ENCODE peak calls at places on chromosomes 13 and 19, in nine cellular contexts. M is adrenal gland, R is lower lobe of right lung, X is IMR-90, J is fibroblast of lung, H is ovary, D is uterus, V is thoracic aorta, P is thyroid gland. W is an unnamed sample. For H3K4me1, the result is how much of the 10 kb centered on the place peaks cover.

GRCh38 chr13:101639711-101640110 is 187.2 kb downstream of the ITGBL1 start:
- DNase-seq in M (no peak), R (no peak), X (no peak), J (no peak), H (no peak), D (no peak), V (no peak), P (no peak), W (no peak)

GRCh38 chr13:35927554-35927953 is 203.6 kb downstream of the DCLK1 start:
- DNase-seq in M (peak), R (no peak), X (peak), J (peak), H (no peak), D (peak), V (peak), P (no peak), W (no peak)

GRCh38 chr13:105806335-105806920 is 729.0 kb downstream of the EFNB2 start:
- DNase-seq in M (no peak), R (no peak), X (no peak), J (peak), H (no peak), D (no peak), V (no peak), P (no peak), W (no peak)

GRCh38 chr19:51830263-51830662 is 35.3 kb downstream of the FPR3 start:
- DNase-seq in M (no peak), R (no peak), X (no peak), J (no peak), H (no peak), D (no peak), V (no peak), P (no peak), W (no peak)

GRCh38 chr19:33054623-33055022 is 10.1 kb downstream of the RHPN2 start:
- DNase-seq in M (peak), R (peak), X (no peak), J (no peak), H (no peak), D (no peak), V (no peak), P (no peak), W (no peak)

GRCh38 chr13:68714292-68714691 is 1393.3 kb upstream of the ATXN8OS start:
- DNase-seq in M (no peak), R (no peak), X (no peak), J (no peak), H (no peak), D (no peak), V (no peak), P (no peak), W (no peak)

GRCh38 chr19:58328999-58329398 is 2.2 kb downstream of the ZSCAN22 start:
- DNase-seq in M (no peak), R (no peak), X (no peak), J (no peak), H (no peak), D (no peak), V (no peak), P (no peak), W (no peak)

GRCh38 chr13:22517544-22517943 is 663.2 kb upstream of the SGCG start:
- DNase-seq in M (no peak), R (no peak), X (no peak), J (peak), H (no peak), D (no peak), V (no peak), P (no peak), W (no peak)

GRCh38 chr13:40181203-40181845 is 485.1 kb downstream of the FOXO1 start:
- DNase-seq in M (no peak), R (no peak), X (peak), J (peak), H (no peak), D (no peak), V (no peak), P (no peak), W (no peak)

GRCh38 chr19:39139305-39140194 is 14.0 kb downstream of the PAK4 start:
- DNase-seq in M (no peak), R (no peak), X (no peak), J (no peak), H (no peak), D (no peak), V (no peak), P (no peak), W (no peak)

GRCh38 chr19:29256516-29256915 is 43.6 kb upstream of the UQCRFS1 start:
- DNase-seq in M (no peak), R (no peak), X (no peak), J (no peak), H (no peak), D (no peak), V (no peak), P (no peak), W (no peak)

GRCh38 chr13:29472317-29472961 is 123.0 kb downstream of the SLC7A1 start:
- DNase-seq in M (peak), R (no peak), X (peak), J (peak), H (no peak), D (no peak), V (no peak), P (peak), W (peak)

GRCh38 chr19:51140441-51140840 is 1.7 kb upstream of the SIGLEC7 start:
- DNase-seq in M (no peak), R (no peak), X (no peak), J (no peak), H (no peak), D (no peak), V (no peak), P (no peak), W (no peak)

GRCh38 chr13:39317284-39317683 is 279.0 kb downstream of the NHLRC3 start:
- DNase-seq in M (peak), R (no peak), X (peak), J (peak), H (peak), D (peak), V (no peak), P (peak), W (no peak)

GRCh38 chr19:39413269-39413902 is 917 bp downstream of the PLEKHG2 start:
- DNase-seq in M (peak), R (peak), X (peak), J (peak), H (peak), D (peak), V (no peak), P (peak), W (peak)

GRCh38 chr13:113917523-113918371 is 53.9 kb upstream of the GAS6 start:
- DNase-seq in M (peak), R (no peak), X (no peak), J (no peak), H (no peak), D (peak), V (no peak), P (no peak), W (no peak)

DNA sequence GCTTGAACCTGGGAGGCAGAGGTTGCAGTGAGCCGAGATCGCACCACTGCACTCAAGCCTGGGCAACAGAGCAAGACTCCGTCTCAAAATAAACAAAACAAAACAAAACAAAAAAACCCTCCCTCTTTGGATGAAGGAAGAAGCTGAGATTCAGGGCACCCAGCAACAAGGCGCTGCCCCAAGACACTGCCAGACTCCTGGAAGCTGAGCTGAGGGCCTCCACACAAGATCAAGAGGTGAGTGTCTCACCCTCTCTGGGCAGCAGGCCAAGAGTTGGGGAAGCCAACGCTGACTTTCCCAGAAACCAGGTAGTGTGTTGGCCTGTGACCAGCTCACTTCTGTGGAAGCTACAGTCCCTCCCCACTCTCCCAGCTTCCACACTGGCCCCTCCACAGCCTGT is 3.7 kb upstream of the TYROBP start:
- DNase-seq in M (no peak), R (peak), X (peak), J (no peak), H (no peak), D (no peak), V (no peak), P (peak), W (no peak)
- H3K27ac ChIP-seq in M (no peak), R (no peak), X (no peak), J (no peak), H (no peak), D (no peak), V (no peak), P (no peak), W (no peak)

GRCh38 chr19:48117515-48118330 is 7.1 kb upstream of the PLA2G4C start:
- DNase-seq in M (no peak), R (no peak), X (no peak), J (no peak), H (no peak), D (no peak), V (no peak), P (no peak), W (no peak)
- TF ChIP-seq CTCF in M (no peak), R (no peak), X (no peak), J (no peak), H (no peak), D (no peak), V (no peak), P (no peak), W (no peak)

GRCh38 chr19:3365447-3366103 is 808 bp upstream of the NFIC start:
- DNase-seq in M (peak), R (peak), X (peak), J (no peak), H (peak), D (peak), V (no peak), P (peak), W (peak)
- H3K4me1 ChIP-seq in M (under half), R (half or more), X (under half), J (under half), H (under half), D (under half), V (under half), P (half or more), W (under half)

GRCh38 chr19:5651361-5651760 is 28.5 kb downstream of the SAFB start:
- DNase-seq in M (no peak), R (peak), X (no peak), J (no peak), H (no peak), D (no peak), V (no peak), P (no peak), W (no peak)
- H3K27ac ChIP-seq in M (no peak), R (no peak), X (no peak), J (no peak), H (no peak), D (no peak), V (no peak), P (no peak), W (no peak)

GRCh38 chr19:49664171-49665070 is 1.2 kb downstream of the IRF3 start:
- DNase-seq in M (peak), R (peak), X (peak), J (peak), H (peak), D (peak), V (peak), P (peak), W (no peak)
- TF ChIP-seq CTCF in M (no peak), R (peak), X (no peak), J (no peak), H (peak), D (peak), V (peak), P (peak), W (peak)

DNA sequence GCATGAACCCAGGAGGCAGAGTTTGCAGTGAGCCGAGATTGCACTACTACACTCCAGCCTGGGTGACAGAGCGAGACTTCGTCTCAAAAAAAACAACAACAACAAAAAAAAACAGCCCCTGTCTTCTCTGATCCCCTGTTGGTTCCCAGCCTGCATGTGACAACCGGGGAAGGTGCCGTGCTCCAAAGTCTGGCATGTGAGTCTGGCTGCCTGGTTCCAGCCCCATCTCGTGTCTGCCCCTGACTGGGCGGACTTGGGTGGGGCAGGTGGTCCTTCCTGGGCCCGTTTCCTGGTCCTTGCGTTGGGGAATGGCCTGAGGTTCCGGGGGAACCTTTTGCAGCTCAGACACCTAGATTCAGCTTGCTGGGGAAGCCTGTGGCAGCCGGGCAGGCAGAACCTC is 50.5 kb downstream of the DNM2 start:
- DNase-seq in M (no peak), R (no peak), X (no peak), J (no peak), H (no peak), D (no peak), V (no peak), P (no peak), W (no peak)
- H3K4me1 ChIP-seq in M (half or more), R (half or more), X (under half), J (under half), H (under half), D (under half), V (under half), P (half or more), W (under half)